ENCODE peak calls at places on chromosome 1, in eight cellular contexts. I is myocyte; X is NT2/D1; M is nephron progenitor cell; L is activated CD4-positive, CD25-positive, alpha-beta regulatory T cell treated with anti-CD3 and anti-CD28 coated beads, Interleukin-2, amount 50 U/mL, for 72 hours; R is stimulated activated CD4-positive, alpha-beta T cell treated with anti-CD3 and anti-CD28 coated beads, Interleukin-1b, Interleukin-23, amount 100 ng/mL, for 1 hour; V is central memory CD4-positive, alpha-beta T cell; S is ELR. G is an unnamed sample.

GRCh38 chr1:88983791-88984552 is 8.5 kb downstream of the KYAT3 start:
- DNase-seq in M (no peak), V (peak), L (no peak), S (peak), I (peak), X (no peak), R (no peak), G (no peak)

GRCh38 chr1:192609110-192610079 is 26.6 kb upstream of the RGS13 start:
- DNase-seq in V (peak), S (no peak), L (peak), M (no peak), X (no peak), R (peak), I (peak), G (peak)

GRCh38 chr1:222240536-222241181 is 307.2 kb downstream of the HHIPL2 start:
- DNase-seq in M (no peak), V (no peak), I (peak), S (peak), L (no peak), X (no peak), R (no peak), G (no peak)

GRCh38 chr1:213761845-213762407 is 225.8 kb upstream of the PROX1 start:
- DNase-seq in V (peak), S (peak), I (no peak), M (peak), R (peak), X (peak), L (no peak), G (no peak)

GRCh38 chr1:37556712-37557196 is at the start of gene DNALI1:
- DNase-seq in V (no peak), R (no peak), S (peak), M (peak), I (peak), X (peak), L (peak), G (no peak)

GRCh38 chr1:14713077-14713476 is 114.6 kb downstream of the KAZN start:
- DNase-seq in R (no peak), L (no peak), V (no peak), I (no peak), M (no peak), X (no peak), S (no peak), G (no peak)

GRCh38 chr1:182723195-182723594 is 38.8 kb upstream of the RGS8 start:
- DNase-seq in V (no peak), I (no peak), S (no peak), X (no peak), R (no peak), M (no peak), L (no peak), G (no peak)

GRCh38 chr1:207903767-207904166 is 7.2 kb downstream of the CD34 start:
- DNase-seq in S (peak), X (no peak), R (no peak), M (no peak), L (no peak), I (no peak), V (no peak), G (no peak)

GRCh38 chr1:228347181-228347580 is 59.5 kb downstream of the TRIM11 start:
- DNase-seq in S (no peak), X (no peak), M (no peak), L (no peak), R (no peak), I (no peak), V (no peak), G (no peak)

GRCh38 chr1:29166291-29166878 is 15.3 kb downstream of the SRSF4 start:
- DNase-seq in X (no peak), M (no peak), V (no peak), R (no peak), L (no peak), S (no peak), I (no peak), G (no peak)

GRCh38 chr1:173400387-173400995 is 76.6 kb upstream of the PRDX6 start:
- DNase-seq in S (no peak), L (no peak), V (no peak), M (no peak), I (no peak), R (no peak), X (peak), G (no peak)

GRCh38 chr1:180594723-180595122 is 36.0 kb downstream of the OVAAL start:
- DNase-seq in S (no peak), R (no peak), V (no peak), X (no peak), I (no peak), L (no peak), M (no peak), G (no peak)

GRCh38 chr1:201883266-201883665 is 5.4 kb upstream of the SHISA4 start:
- DNase-seq in L (peak), M (no peak), I (no peak), S (no peak), V (no peak), X (no peak), R (no peak), G (no peak)

GRCh38 chr1:25566730-25567341 is 23.4 kb downstream of the LDLRAP1 start:
- DNase-seq in S (peak), I (no peak), L (no peak), X (no peak), M (peak), R (no peak), V (no peak), G (no peak)

GRCh38 chr1:8462298-8462946 is 144.5 kb downstream of the SLC45A1 start:
- DNase-seq in X (no peak), V (no peak), M (no peak), S (no peak), L (no peak), R (no peak), I (peak), G (no peak)

GRCh38 chr1:18945401-18945849 is 11.1 kb downstream of the IFFO2 start:
- DNase-seq in I (no peak), S (no peak), M (peak), V (no peak), R (no peak), X (no peak), L (no peak), G (no peak)

GRCh38 chr1:45146833-45147232 is 59.6 kb downstream of the ZSWIM5 start:
- DNase-seq in M (no peak), L (no peak), I (no peak), S (peak), V (no peak), X (no peak), R (no peak), G (no peak)

GRCh38 chr1:191953516-191953915 is 204.7 kb upstream of the RGS18 start:
- DNase-seq in M (no peak), X (no peak), S (no peak), L (no peak), V (no peak), I (no peak), R (no peak), G (no peak)

GRCh38 chr1:183914283-183914682 is 109.4 kb downstream of the RGL1 start:
- DNase-seq in M (no peak), V (no peak), X (no peak), R (no peak), I (no peak), S (peak), L (no peak), G (no peak)